ENCODE peak calls at places on chromosomes 3 and 15, in four cellular contexts. One of them, this sample, is unnamed.

GRCh38 chr3:159760056-159760455 is 228.6 kb upstream of the IL12A start:
- DNase-seq in K562: no peak
- DNase-seq in HCT116: no peak
- DNase-seq in HepG2: no peak
- DNase-seq in this sample: no peak

GRCh38 chr3:72054976-72055375 is 270.0 kb upstream of the PROK2 start:
- DNase-seq in HCT116: no peak
- DNase-seq in K562: no peak
- DNase-seq in HepG2: peak
- DNase-seq in this sample: no peak

GRCh38 chr3:100875239-100875638 is 118.0 kb downstream of the ABI3BP start:
- DNase-seq in HepG2: no peak
- DNase-seq in HCT116: no peak
- DNase-seq in K562: no peak
- DNase-seq in this sample: no peak

GRCh38 chr15:43509002-43509922 is 8.1 kb upstream of the MAP1A start:
- DNase-seq in K562: no peak
- DNase-seq in HCT116: no peak
- DNase-seq in HepG2: peak
- DNase-seq in this sample: no peak

GRCh38 chr15:55168350-55168974 is 28.3 kb downstream of the RSL24D1 start:
- DNase-seq in HCT116: peak
- DNase-seq in HepG2: peak
- DNase-seq in K562: peak
- DNase-seq in this sample: peak

GRCh38 chr3:173733029-173733652 is 335.6 kb downstream of the NLGN1 start:
- DNase-seq in K562: no peak
- DNase-seq in HepG2: peak
- DNase-seq in HCT116: peak
- DNase-seq in this sample: no peak

GRCh38 chr3:69579527-69580165 is 159.6 kb upstream of the MITF start:
- DNase-seq in HepG2: no peak
- DNase-seq in HCT116: no peak
- DNase-seq in K562: no peak
- DNase-seq in this sample: no peak

GRCh38 chr3:132448211-132448961 is 31.1 kb downstream of the DNAJC13 start:
- DNase-seq in HepG2: no peak
- DNase-seq in K562: no peak
- DNase-seq in HCT116: no peak
- DNase-seq in this sample: no peak

GRCh38 chr3:50089603-50089945 is 855 bp downstream of the RBM5 start:
- DNase-seq in K562: no peak
- DNase-seq in HCT116: no peak
- DNase-seq in HepG2: no peak
- DNase-seq in this sample: no peak

GRCh38 chr15:74869372-74869725 is 3.8 kb downstream of the SCAMP2 start:
- DNase-seq in HCT116: no peak
- DNase-seq in HepG2: no peak
- DNase-seq in K562: no peak
- DNase-seq in this sample: no peak

GRCh38 chr3:112958749-112959560 is 15.9 kb downstream of the CD200R1 start:
- DNase-seq in HCT116: no peak
- DNase-seq in K562: no peak
- DNase-seq in HepG2: no peak
- DNase-seq in this sample: no peak

GRCh38 chr15:84979651-84980050 is 2.0 kb upstream of the PDE8A start:
- DNase-seq in HCT116: no peak
- DNase-seq in HepG2: no peak
- DNase-seq in K562: peak
- DNase-seq in this sample: no peak
- TF ChIP-seq SIN3A in HCT116: no peak
- TF ChIP-seq SIN3A in HepG2: no peak
- TF ChIP-seq SIN3A in K562: no peak
- TF ChIP-seq SIN3A in this sample: no peak

GRCh38 chr15:58546635-58547627 is 115.1 kb downstream of the LIPC start:
- DNase-seq in HepG2: peak
- DNase-seq in K562: peak
- DNase-seq in HCT116: peak
- DNase-seq in this sample: peak
- H3K27ac ChIP-seq in HepG2: peak
- H3K27ac ChIP-seq in K562: peak
- H3K27ac ChIP-seq in HCT116: peak
- H3K27ac ChIP-seq in this sample: no peak

GRCh38 chr3:166685246-166685645 is 694.9 kb downstream of the ZBBX start:
- DNase-seq in HepG2: no peak
- DNase-seq in K562: no peak
- DNase-seq in HCT116: no peak
- DNase-seq in this sample: no peak
- TF ChIP-seq TCF7L2 in HepG2: no peak
- TF ChIP-seq TCF7L2 in K562: no peak
- TF ChIP-seq TCF7L2 in HCT116: no peak
- TF ChIP-seq TCF7L2 in this sample: no peak

GRCh38 chr3:165196577-165197561 is 685 bp upstream of the SLITRK3 start:
- DNase-seq in HCT116: no peak
- DNase-seq in K562: no peak
- DNase-seq in HepG2: no peak
- DNase-seq in this sample: no peak
- TF ChIP-seq SIN3A in HCT116: no peak
- TF ChIP-seq SIN3A in K562: no peak
- TF ChIP-seq SIN3A in HepG2: no peak
- TF ChIP-seq SIN3A in this sample: no peak

GRCh38 chr3:120142236-120142635 is 48.0 kb upstream of the GSK3B start:
- DNase-seq in HepG2: no peak
- DNase-seq in K562: no peak
- DNase-seq in HCT116: no peak
- DNase-seq in this sample: no peak

GRCh38 chr3:120143676-120144075 is 49.4 kb upstream of the GSK3B start:
- DNase-seq in HepG2: no peak
- DNase-seq in HCT116: no peak
- DNase-seq in K562: no peak
- DNase-seq in this sample: no peak

GRCh38 chr3:120147072-120147871 is 53.0 kb upstream of the GSK3B start:
- DNase-seq in HepG2: peak
- DNase-seq in HCT116: no peak
- DNase-seq in K562: no peak
- DNase-seq in this sample: no peak

GRCh38 chr3:120145498-120146285 is 51.4 kb upstream of the GSK3B start:
- DNase-seq in K562: no peak
- DNase-seq in HCT116: peak
- DNase-seq in HepG2: no peak
- DNase-seq in this sample: no peak

DNA sequence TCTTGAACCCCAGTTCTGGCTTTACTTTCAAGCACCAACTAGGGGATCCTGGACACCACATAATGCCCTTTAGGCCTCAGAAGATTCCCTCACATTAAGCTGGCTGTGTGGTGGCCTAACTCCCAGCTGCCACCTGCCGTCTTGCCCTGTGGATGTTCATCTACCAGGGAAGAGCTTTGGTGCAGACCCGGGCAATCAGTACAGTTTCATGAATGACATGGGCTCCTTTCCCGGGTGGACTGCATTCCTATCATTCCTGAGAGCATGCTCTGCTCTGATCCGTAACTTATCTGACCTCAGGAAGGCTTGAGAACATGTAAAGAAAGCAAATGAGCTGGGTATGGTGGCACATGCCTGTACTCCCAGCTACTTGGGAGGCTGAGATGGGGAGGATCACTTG is 50.0 kb upstream of the GSK3B start:
- DNase-seq in HCT116: no peak
- DNase-seq in K562: no peak
- DNase-seq in HepG2: peak
- DNase-seq in this sample: no peak
- H3K27ac ChIP-seq in HCT116: no peak
- H3K27ac ChIP-seq in K562: no peak
- H3K27ac ChIP-seq in HepG2: no peak
- H3K27ac ChIP-seq in this sample: no peak

GRCh38 chr3:151708868-151709267 is 24.9 kb upstream of the AADACL2 start:
- DNase-seq in HepG2: no peak
- DNase-seq in HCT116: no peak
- DNase-seq in K562: no peak
- DNase-seq in this sample: no peak
- TF ChIP-seq TCF7L2 in HepG2: no peak
- TF ChIP-seq TCF7L2 in HCT116: no peak
- TF ChIP-seq TCF7L2 in K562: no peak
- TF ChIP-seq TCF7L2 in this sample: no peak

DNA sequence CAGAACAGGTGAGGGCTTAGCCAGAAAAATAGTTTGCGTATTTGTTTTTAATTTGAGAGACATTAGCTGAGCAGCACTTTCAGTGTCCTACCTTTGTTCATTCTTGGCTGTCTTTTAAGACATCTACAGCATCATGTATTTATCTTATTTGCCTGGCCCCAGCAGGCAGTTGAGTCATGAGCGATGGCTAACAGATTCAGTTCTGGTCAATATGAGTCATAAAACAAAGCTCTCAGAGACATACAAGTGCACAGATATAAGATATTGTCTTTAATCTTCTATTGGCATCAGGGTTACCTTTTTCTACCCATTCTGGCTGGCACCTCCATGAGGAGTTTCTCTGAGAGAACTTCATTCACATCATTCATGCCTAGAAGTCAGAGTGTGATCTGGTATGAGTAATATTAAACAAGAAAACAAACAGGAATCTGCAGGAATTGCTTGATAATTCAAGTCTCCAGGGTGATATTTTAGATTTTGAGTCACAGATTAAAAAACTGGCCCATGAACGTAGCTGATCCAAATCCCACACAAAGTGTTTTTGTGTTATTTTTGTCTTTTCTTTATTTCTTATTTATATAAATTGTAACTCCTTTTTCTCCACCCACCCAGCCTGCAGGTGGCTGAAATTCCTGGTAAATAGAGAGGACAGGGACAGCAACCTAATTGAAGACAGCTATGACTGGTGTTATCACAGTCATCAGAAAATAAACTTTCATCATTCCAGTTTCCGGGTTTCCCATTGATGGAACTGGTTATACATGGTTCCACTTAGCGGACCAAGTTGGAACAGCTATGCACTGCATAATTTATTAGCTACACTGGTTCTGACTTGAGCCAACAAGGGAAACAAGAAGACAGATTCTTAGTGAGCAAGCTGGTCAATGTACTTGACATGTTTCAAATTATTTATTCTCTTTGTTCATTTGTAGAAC is 47.3 kb downstream of the PLSCR2 start:
- DNase-seq in HepG2: no peak
- DNase-seq in K562: no peak
- DNase-seq in HCT116: no peak
- DNase-seq in this sample: peak
- TF ChIP-seq SIN3A in HepG2: no peak
- TF ChIP-seq SIN3A in K562: no peak
- TF ChIP-seq SIN3A in HCT116: no peak
- TF ChIP-seq SIN3A in this sample: no peak

GRCh38 chr15:59420108-59420507 is 17.9 kb upstream of the FAM81A start:
- DNase-seq in HepG2: no peak
- DNase-seq in K562: no peak
- DNase-seq in HCT116: no peak
- DNase-seq in this sample: no peak
- H3K27ac ChIP-seq in HepG2: no peak
- H3K27ac ChIP-seq in K562: no peak
- H3K27ac ChIP-seq in HCT116: no peak
- H3K27ac ChIP-seq in this sample: no peak

This sample was measured in Panc1.